ENCODE peak calls at places on chromosome 16, in ten cellular contexts. A is colonic mucosa, I is cardiac muscle cell, S is PC-3, D is Caco-2, U is psoas muscle, M is tibial nerve, K is ascending aorta, L is GM06990, J is adrenal gland. H is an unnamed sample.

GRCh38 chr16:27432600-27432957 is 30.6 kb downstream of the IL21R start:
- DNase-seq in A (no peak), I (no peak), S (peak; percentile 4), D (no peak), U (no peak), M (no peak), K (peak; percentile 38), L (no peak), J (no peak), H (peak; percentile 25)

GRCh38 chr16:86343111-86343642 is 167.2 kb upstream of the FOXF1 start:
- DNase-seq in A (peak; percentile 50), I (no peak), S (no peak), D (no peak), U (peak; percentile 38), M (no peak), K (peak; percentile 84), L (no peak), J (peak; percentile 47), H (no peak)

GRCh38 chr16:14036869-14037268 is 34.2 kb upstream of the MRTFB start:
- DNase-seq in A (no peak), I (no peak), S (no peak), D (no peak), U (no peak), M (no peak), K (no peak), L (no peak), J (no peak), H (no peak)

GRCh38 chr16:84159006-84159405 is 13.9 kb downstream of the DNAAF1 start:
- DNase-seq in A (no peak), I (no peak), S (no peak), D (no peak), U (no peak), M (no peak), K (no peak), L (no peak), J (no peak), H (no peak)

GRCh38 chr16:49854227-49855203 is 1.4 kb downstream of the ZNF423 start:
- DNase-seq in A (peak; percentile 60), I (peak; percentile 70), S (no peak), D (peak; percentile 35), U (peak; percentile 63), M (no peak), K (no peak), L (no peak), J (peak; percentile 31), H (no peak)

GRCh38 chr16:35386619-35387018 is 1927.2 kb downstream of the TP53TG3F start:
- DNase-seq in A (no peak), I (no peak), S (no peak), D (no peak), U (no peak), M (no peak), K (no peak), L (no peak), J (no peak), H (no peak)

GRCh38 chr16:26806641-26807040 is 260.1 kb upstream of the C16orf82 start:
- DNase-seq in A (no peak), I (no peak), S (no peak), D (no peak), U (no peak), M (no peak), K (no peak), L (no peak), J (no peak), H (no peak)

GRCh38 chr16:80277182-80277581 is 263.6 kb upstream of the DYNLRB2 start:
- DNase-seq in A (no peak), I (no peak), S (no peak), D (peak; percentile 27), U (no peak), M (no peak), K (no peak), L (no peak), J (no peak), H (no peak)

GRCh38 chr16:20807822-20808207 is 1.5 kb downstream of the REXO5 start:
- DNase-seq in A (no peak), I (no peak), S (no peak), D (no peak), U (no peak), M (no peak), K (no peak), L (peak; percentile 6), J (no peak), H (no peak)

GRCh38 chr16:80114699-80115098 is 426.1 kb upstream of the DYNLRB2 start:
- DNase-seq in A (no peak), I (no peak), S (no peak), D (no peak), U (no peak), M (no peak), K (no peak), L (no peak), J (no peak), H (no peak)

GRCh38 chr16:50573279-50573678 is 25.1 kb downstream of the NKD1 start:
- DNase-seq in A (no peak), I (no peak), S (no peak), D (no peak), U (no peak), M (no peak), K (no peak), L (no peak), J (no peak), H (no peak)

GRCh38 chr16:22092143-22092933 is at the start of gene VWA3A:
- DNase-seq in A (no peak), I (peak; percentile 64), S (no peak), D (no peak), U (no peak), M (no peak), K (no peak), L (no peak), J (no peak), H (peak; percentile 31)

GRCh38 chr16:85093705-85094104 is 18.6 kb downstream of the CIBAR2 start:
- DNase-seq in A (no peak), I (no peak), S (no peak), D (no peak), U (no peak), M (no peak), K (no peak), L (no peak), J (no peak), H (no peak)

GRCh38 chr16:72419638-72420037 is 247.7 kb upstream of the PMFBP1 start:
- DNase-seq in A (no peak), I (no peak), S (no peak), D (no peak), U (no peak), M (no peak), K (no peak), L (no peak), J (no peak), H (no peak)

GRCh38 chr16:54456291-54456690 is 169.7 kb upstream of the IRX3 start:
- DNase-seq in A (no peak), I (no peak), S (no peak), D (no peak), U (no peak), M (no peak), K (no peak), L (no peak), J (no peak), H (no peak)

GRCh38 chr16:87464691-87465300 is 28.0 kb downstream of the ZCCHC14 start:
- DNase-seq in A (peak; percentile 58), I (peak; percentile 49), S (peak; percentile 61), D (no peak), U (peak; percentile 73), M (peak; percentile 61), K (peak; percentile 95), L (no peak), J (peak; percentile 95), H (peak; percentile 75)

GRCh38 chr16:10613771-10614485 is 33.5 kb upstream of the EMP2 start:
- DNase-seq in A (no peak), I (no peak), S (no peak), D (no peak), U (no peak), M (no peak), K (no peak), L (no peak), J (no peak), H (no peak)

GRCh38 chr16:50297301-50298074 is 31.1 kb downstream of the ADCY7 start:
- DNase-seq in A (no peak), I (peak; percentile 52), S (no peak), D (no peak), U (no peak), M (no peak), K (no peak), L (peak; percentile 6), J (no peak), H (no peak)

DNA sequence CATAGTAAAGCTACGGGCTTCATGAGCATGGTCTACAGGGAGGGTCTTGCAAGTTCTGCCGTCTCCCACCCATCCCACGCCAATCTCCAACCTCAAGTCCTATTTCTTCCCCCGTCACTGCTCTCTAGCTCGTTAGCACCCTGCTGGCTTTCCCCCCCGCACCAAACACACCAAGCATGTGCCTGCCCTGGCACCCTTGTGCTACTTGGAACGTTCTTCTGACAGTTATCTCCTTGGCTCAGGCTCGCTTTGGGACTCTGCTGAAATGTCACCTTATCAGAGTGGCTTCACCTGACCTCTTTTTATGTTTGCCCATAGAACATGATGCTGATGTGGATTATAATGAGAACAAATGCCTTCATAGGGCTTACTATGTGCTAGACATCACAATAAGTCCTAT is 21.9 kb downstream of the GLYR1 start:
- DNase-seq in A (no peak), I (no peak), S (no peak), D (no peak), U (no peak), M (no peak), K (no peak), L (no peak), J (no peak), H (no peak)
- H3K36me3 ChIP-seq in A (peaks cover 28% of the 10 kb centered on the region), I (peaks cover 35% of the 10 kb centered on the region), S (peaks cover 40% of the 10 kb centered on the region), D (peaks cover 4% of the 10 kb centered on the region), U (peaks cover 5% of the 10 kb centered on the region), M (peaks cover 45% of the 10 kb centered on the region), K (peaks cover 100% of the 10 kb centered on the region), L (peaks cover 34% of the 10 kb centered on the region), J (peaks cover 98% of the 10 kb centered on the region), H (peaks cover 34% of the 10 kb centered on the region)

GRCh38 chr16:90020260-90020837 is 1.1 kb upstream of the DBNDD1 start:
- DNase-seq in A (no peak), I (no peak), S (no peak), D (no peak), U (no peak), M (no peak), K (no peak), L (no peak), J (no peak), H (no peak)
- H3K27me3 ChIP-seq in A (no peaks in the 10 kb centered on the region), I (peaks cover 38% of the 10 kb centered on the region), S (no peaks in the 10 kb centered on the region), D (no peaks in the 10 kb centered on the region), U (no peaks in the 10 kb centered on the region), M (no peaks in the 10 kb centered on the region), K (no peaks in the 10 kb centered on the region), L (no peaks in the 10 kb centered on the region), J (no peaks in the 10 kb centered on the region), H (no peaks in the 10 kb centered on the region)

DNA sequence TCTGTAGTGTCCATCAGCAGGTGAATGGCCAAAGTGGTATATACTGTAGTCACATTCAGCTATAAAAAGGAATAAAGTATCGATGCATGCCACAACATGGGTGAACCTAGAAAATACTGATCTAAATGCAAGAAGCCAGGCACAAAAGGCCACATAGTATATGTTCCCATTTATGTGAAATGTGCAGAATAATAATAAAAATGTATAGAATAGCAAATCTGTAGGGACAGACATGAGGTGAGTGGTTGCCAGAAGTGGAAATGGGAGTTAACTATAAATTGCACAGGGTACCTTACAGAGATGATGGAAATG is 23.1 kb downstream of the DBNDD1 start:
- DNase-seq in A (no peak), I (no peak), S (no peak), D (no peak), U (no peak), M (no peak), K (no peak), L (no peak), J (no peak), H (no peak)
- H3K36me3 ChIP-seq in A (no peaks in the 10 kb centered on the region), I (peaks cover 11% of the 10 kb centered on the region), S (peaks cover 34% of the 10 kb centered on the region), D (peaks cover 17% of the 10 kb centered on the region), U (no peaks in the 10 kb centered on the region), M (peaks cover 10% of the 10 kb centered on the region), K (peaks cover 62% of the 10 kb centered on the region), L (peaks cover 27% of the 10 kb centered on the region), J (peaks cover 37% of the 10 kb centered on the region), H (peaks cover 26% of the 10 kb centered on the region)

GRCh38 chr16:1439058-1439698 is 5.2 kb downstream of the CCDC154 start:
- DNase-seq in A (no peak), I (no peak), S (no peak), D (no peak), U (no peak), M (no peak), K (no peak), L (no peak), J (no peak), H (no peak)
- H3K27me3 ChIP-seq in A (no peaks in the 10 kb centered on the region), I (no peaks in the 10 kb centered on the region), S (no peaks in the 10 kb centered on the region), D (no peaks in the 10 kb centered on the region), U (no peaks in the 10 kb centered on the region), M (no peaks in the 10 kb centered on the region), K (no peaks in the 10 kb centered on the region), L (no peaks in the 10 kb centered on the region), J (no peaks in the 10 kb centered on the region), H (no peaks in the 10 kb centered on the region)

H was measured in BJ.